ENCODE peak calls at places on chromosomes 2 and 18, in five cellular contexts. One of them, this sample, is unnamed.

GRCh38 chr2:77484026-77484425 is 38.1 kb downstream of the LRRTM4 start:
- DNase-seq in testis: no peak
- DNase-seq in ovary: no peak
- DNase-seq in IMR-90: no peak
- DNase-seq in Peyer's patch: no peak
- DNase-seq in this sample: no peak

GRCh38 chr2:129575880-129576279 is 403.6 kb upstream of the RAB6C start:
- DNase-seq in testis: no peak
- DNase-seq in ovary: no peak
- DNase-seq in IMR-90: no peak
- DNase-seq in Peyer's patch: no peak
- DNase-seq in this sample: no peak

GRCh38 chr2:224111576-224111975 is 72.5 kb upstream of the SERPINE2 start:
- DNase-seq in testis: no peak
- DNase-seq in ovary: no peak
- DNase-seq in IMR-90: peak; percentile 76
- DNase-seq in Peyer's patch: no peak
- DNase-seq in this sample: no peak

GRCh38 chr2:205696541-205697441 is 14.5 kb downstream of the NRP2 start:
- DNase-seq in testis: no peak
- DNase-seq in ovary: no peak
- DNase-seq in IMR-90: peak; percentile 63
- DNase-seq in Peyer's patch: no peak
- DNase-seq in this sample: no peak

GRCh38 chr2:241843321-241844065 is 15.2 kb downstream of the PDCD1 start:
- DNase-seq in testis: peak; percentile 13
- DNase-seq in ovary: no peak
- DNase-seq in IMR-90: no peak
- DNase-seq in Peyer's patch: peak; percentile 45
- DNase-seq in this sample: no peak

GRCh38 chr2:3242747-3243369 is 134.8 kb downstream of the EIPR1 start:
- DNase-seq in testis: no peak
- DNase-seq in ovary: no peak
- DNase-seq in IMR-90: peak; percentile 27
- DNase-seq in Peyer's patch: peak; percentile 60
- DNase-seq in this sample: no peak

GRCh38 chr2:206217743-206218520 is 56.5 kb upstream of the ZDBF2 start:
- DNase-seq in testis: no peak
- DNase-seq in ovary: no peak
- DNase-seq in IMR-90: no peak
- DNase-seq in Peyer's patch: no peak
- DNase-seq in this sample: no peak

GRCh38 chr2:200298015-200298414 is 8.5 kb upstream of the SPATS2L start:
- DNase-seq in testis: no peak
- DNase-seq in ovary: no peak
- DNase-seq in IMR-90: no peak
- DNase-seq in Peyer's patch: no peak
- DNase-seq in this sample: no peak

GRCh38 chr18:3015203-3015590 is 2.3 kb upstream of the LPIN2 start:
- DNase-seq in testis: no peak
- DNase-seq in ovary: no peak
- DNase-seq in IMR-90: peak; percentile 84
- DNase-seq in Peyer's patch: no peak
- DNase-seq in this sample: no peak

GRCh38 chr2:194166818-194167217 is 1490.2 kb upstream of the SLC39A10 start:
- DNase-seq in testis: peak; percentile 28
- DNase-seq in ovary: no peak
- DNase-seq in IMR-90: no peak
- DNase-seq in Peyer's patch: no peak
- DNase-seq in this sample: no peak

GRCh38 chr2:171412571-171412970 is 21.2 kb downstream of the METTL8 start:
- DNase-seq in testis: no peak
- DNase-seq in ovary: no peak
- DNase-seq in IMR-90: no peak
- DNase-seq in Peyer's patch: no peak
- DNase-seq in this sample: no peak

GRCh38 chr2:207434903-207435302 is 94.9 kb upstream of the CREB1 start:
- DNase-seq in testis: no peak
- DNase-seq in ovary: no peak
- DNase-seq in IMR-90: no peak
- DNase-seq in Peyer's patch: no peak
- DNase-seq in this sample: no peak

GRCh38 chr2:232362174-232362913 is 16.2 kb upstream of the ALPP start:
- DNase-seq in testis: no peak
- DNase-seq in ovary: no peak
- DNase-seq in IMR-90: no peak
- DNase-seq in Peyer's patch: no peak
- DNase-seq in this sample: no peak

GRCh38 chr2:241638063-241638660 is 669 bp downstream of the ATG4B start:
- DNase-seq in testis: no peak
- DNase-seq in ovary: no peak
- DNase-seq in IMR-90: no peak
- DNase-seq in Peyer's patch: no peak
- DNase-seq in this sample: no peak

GRCh38 chr2:205297368-205297767 is 384.9 kb upstream of the NRP2 start:
- DNase-seq in testis: no peak
- DNase-seq in ovary: no peak
- DNase-seq in IMR-90: no peak
- DNase-seq in Peyer's patch: no peak
- DNase-seq in this sample: no peak

GRCh38 chr18:27579364-27579763 is 394.3 kb upstream of the CHST9 start:
- DNase-seq in testis: no peak
- DNase-seq in ovary: no peak
- DNase-seq in IMR-90: no peak
- DNase-seq in Peyer's patch: no peak
- DNase-seq in this sample: no peak

GRCh38 chr18:65214456-65214855 is 536.4 kb upstream of the CDH7 start:
- DNase-seq in testis: no peak
- DNase-seq in ovary: no peak
- DNase-seq in IMR-90: no peak
- DNase-seq in Peyer's patch: no peak
- DNase-seq in this sample: no peak

GRCh38 chr2:144237845-144238637 is 281.9 kb downstream of the ZEB2 start:
- DNase-seq in testis: no peak
- DNase-seq in ovary: no peak
- DNase-seq in IMR-90: no peak
- DNase-seq in Peyer's patch: no peak
- DNase-seq in this sample: no peak

GRCh38 chr18:23776306-23776705 is 87.1 kb downstream of the LAMA3 start:
- DNase-seq in testis: no peak
- DNase-seq in ovary: no peak
- DNase-seq in IMR-90: no peak
- DNase-seq in Peyer's patch: no peak
- DNase-seq in this sample: no peak

GRCh38 chr2:27798948-27799645 is 27.6 kb downstream of the MRPL33 start:
- DNase-seq in testis: no peak
- DNase-seq in ovary: no peak
- DNase-seq in IMR-90: peak; percentile 100
- DNase-seq in Peyer's patch: no peak
- DNase-seq in this sample: no peak

GRCh38 chr2:101969723-101970122 is 22.0 kb upstream of the IL1R2 start:
- DNase-seq in testis: no peak
- DNase-seq in ovary: no peak
- DNase-seq in IMR-90: no peak
- DNase-seq in Peyer's patch: no peak
- DNase-seq in this sample: no peak

GRCh38 chr2:127829845-127830246 is 18.9 kb upstream of the WDR33 start:
- DNase-seq in testis: no peak
- DNase-seq in ovary: no peak
- DNase-seq in IMR-90: no peak
- DNase-seq in Peyer's patch: peak; percentile 89
- DNase-seq in this sample: peak; percentile 34

GRCh38 chr2:145800201-145801091 is 1280.5 kb upstream of the ZEB2 start:
- DNase-seq in testis: no peak
- DNase-seq in ovary: no peak
- DNase-seq in IMR-90: no peak
- DNase-seq in Peyer's patch: no peak
- DNase-seq in this sample: no peak

GRCh38 chr2:230007931-230008707 is 60.6 kb downstream of the SLC16A14 start:
- DNase-seq in testis: peak; percentile 89
- DNase-seq in ovary: peak; percentile 87
- DNase-seq in IMR-90: peak; percentile 71
- DNase-seq in Peyer's patch: peak; percentile 91
- DNase-seq in this sample: peak; percentile 87

GRCh38 chr2:237296756-237297155 is 117.2 kb downstream of the COL6A3 start:
- DNase-seq in testis: no peak
- DNase-seq in ovary: no peak
- DNase-seq in IMR-90: peak; percentile 62
- DNase-seq in Peyer's patch: no peak
- DNase-seq in this sample: no peak

GRCh38 chr18:60861575-60861974 is 471.7 kb upstream of the CDH20 start:
- DNase-seq in testis: no peak
- DNase-seq in ovary: no peak
- DNase-seq in IMR-90: no peak
- DNase-seq in Peyer's patch: no peak
- DNase-seq in this sample: no peak

DNA sequence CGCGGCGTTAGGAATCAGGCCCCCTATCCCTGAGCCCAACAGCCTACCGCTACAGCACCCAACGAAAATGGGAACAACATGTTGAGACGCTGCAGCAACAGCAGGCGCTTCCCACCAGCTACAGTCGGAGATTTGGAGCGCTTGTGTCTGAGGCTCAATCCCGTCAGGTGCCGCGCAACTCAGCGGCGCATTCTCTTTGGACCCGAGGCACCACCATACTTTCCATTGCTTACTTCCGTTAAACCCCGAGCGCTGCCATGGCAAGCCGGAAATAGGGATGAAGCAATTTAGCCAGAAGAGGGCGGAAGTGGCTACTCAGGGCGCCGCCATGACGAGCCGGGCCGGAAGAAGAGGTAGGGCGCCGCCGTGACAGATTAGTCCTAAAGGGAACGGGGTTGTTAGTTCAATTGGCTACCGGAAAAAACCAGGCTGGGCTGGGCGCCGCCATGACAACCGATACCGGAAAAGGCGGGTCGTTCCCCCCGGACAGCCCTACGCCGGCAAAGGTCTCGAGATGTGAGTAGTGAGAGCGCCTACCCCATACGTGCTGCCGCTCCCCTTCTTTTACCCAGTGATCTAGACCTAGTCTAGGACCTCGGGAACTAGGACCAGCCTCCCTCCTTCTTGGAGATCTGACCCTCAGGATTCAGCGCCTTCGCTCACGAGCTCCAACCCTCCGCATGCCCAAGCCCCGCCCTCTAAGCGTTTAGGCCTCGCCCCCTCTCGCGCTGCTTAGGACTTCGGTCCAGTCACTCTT is at the start of gene CHCHD5:
- DNase-seq in testis: peak; percentile 98
- DNase-seq in ovary: peak; percentile 93
- DNase-seq in IMR-90: peak; percentile 94
- DNase-seq in Peyer's patch: peak; percentile 98
- DNase-seq in this sample: peak; percentile 95
- TF ChIP-seq CTCF in testis: peak; percentile 37
- TF ChIP-seq CTCF in ovary: peak; percentile 37
- TF ChIP-seq CTCF in IMR-90: peak; percentile 25
- TF ChIP-seq CTCF in Peyer's patch: peak; percentile 19
- TF ChIP-seq CTCF in this sample: peak; percentile 23

GRCh38 chr2:111167238-111168162 is 46.8 kb downstream of the BCL2L11 start:
- DNase-seq in testis: no peak
- DNase-seq in ovary: no peak
- DNase-seq in IMR-90: no peak
- DNase-seq in Peyer's patch: no peak
- DNase-seq in this sample: no peak
- TF ChIP-seq POLR2A in testis: no peak
- TF ChIP-seq POLR2A in ovary: no peak
- TF ChIP-seq POLR2A in IMR-90: no peak
- TF ChIP-seq POLR2A in Peyer's patch: no peak
- TF ChIP-seq POLR2A in this sample: no peak

DNA sequence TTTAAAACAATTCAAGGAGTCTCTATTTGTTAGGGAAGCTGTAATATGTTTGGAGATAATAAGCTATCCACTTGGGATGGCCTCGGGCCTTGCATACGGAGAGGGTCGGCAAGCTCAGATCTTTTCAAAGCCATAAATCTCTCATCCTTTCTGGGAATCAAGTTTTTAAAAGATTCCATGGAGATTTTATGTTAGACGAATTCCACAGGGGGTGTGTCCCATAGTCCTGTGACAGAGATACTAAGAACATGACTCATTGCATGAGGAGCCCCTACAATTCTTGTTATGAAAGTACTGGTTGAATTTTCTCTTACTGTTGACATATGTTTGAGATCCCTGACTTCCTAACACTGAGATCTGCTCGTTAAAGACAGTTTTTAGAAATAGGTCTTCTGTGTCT is 108.7 kb downstream of the FEZ2 start:
- DNase-seq in testis: no peak
- DNase-seq in ovary: no peak
- DNase-seq in IMR-90: peak; percentile 78
- DNase-seq in Peyer's patch: no peak
- DNase-seq in this sample: no peak
- H3K4me1 ChIP-seq in testis: peaks cover 20% of the 10 kb centered on the region
- H3K4me1 ChIP-seq in ovary: peaks cover 10% of the 10 kb centered on the region
- H3K4me1 ChIP-seq in IMR-90: peaks cover 38% of the 10 kb centered on the region
- H3K4me1 ChIP-seq in Peyer's patch: no peaks in the 10 kb centered on the region
- H3K4me1 ChIP-seq in this sample: peaks cover 32% of the 10 kb centered on the region

DNA sequence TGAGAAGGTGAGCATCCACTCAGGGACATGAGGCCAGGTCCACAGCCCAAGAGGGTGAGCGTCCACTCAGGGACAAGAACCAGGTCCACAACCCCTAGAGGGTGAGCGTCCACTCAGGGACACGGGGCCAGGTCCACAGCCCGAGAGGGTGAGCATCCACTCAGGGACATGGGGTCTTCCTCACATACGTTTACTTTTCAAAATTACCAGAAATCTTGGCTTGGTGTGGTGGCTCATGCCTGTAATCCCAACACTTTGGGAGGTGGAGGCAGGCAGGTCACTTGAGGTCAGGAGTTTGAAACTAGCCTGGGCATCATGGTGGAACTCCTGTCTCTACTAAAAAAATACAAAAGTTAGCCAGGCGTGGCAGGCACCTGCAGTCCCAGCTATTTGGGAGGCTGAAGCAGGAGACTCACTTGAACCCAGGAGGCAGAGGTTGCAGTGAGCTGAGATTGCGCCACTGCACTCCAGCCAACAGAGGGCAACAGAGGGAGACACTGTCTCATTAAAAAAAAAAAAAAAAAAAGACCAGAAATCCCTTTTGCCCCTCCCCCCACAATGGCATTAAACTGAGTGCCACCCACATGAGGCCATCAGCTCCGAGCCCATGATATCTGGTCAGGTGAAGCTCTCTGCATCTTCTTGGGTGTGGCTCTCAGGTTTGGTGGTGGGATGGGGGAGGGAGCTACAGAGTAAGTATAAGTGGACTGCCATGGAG is 9.0 kb upstream of the MBP start:
- DNase-seq in testis: no peak
- DNase-seq in ovary: no peak
- DNase-seq in IMR-90: no peak
- DNase-seq in Peyer's patch: no peak
- DNase-seq in this sample: no peak
- TF ChIP-seq CTCF in testis: no peak
- TF ChIP-seq CTCF in ovary: no peak
- TF ChIP-seq CTCF in IMR-90: peak; percentile 1
- TF ChIP-seq CTCF in Peyer's patch: no peak
- TF ChIP-seq CTCF in this sample: no peak